ENCODE peak calls at places on chromosomes 2 and 18, in nine cellular contexts. One of them, this sample, is unnamed.
A peak's percentile ranks its signal among the peaks of the same experiment; 100 is the strongest.

GRCh38 chr2:187547353-187547979 is 6.8 kb downstream of the TFPI start:
- DNase-seq in NCI-H510A treated with DMSO at 0.1 percent for 48 hours: no peak
- DNase-seq in activated CD4-positive, alpha-beta T cell treated with anti-CD3 and anti-CD28 coated beads, Interleukin-2, amount 10 ng/mL, durations not matched to agents 7 days and 5 days: no peak
- DNase-seq in neural progenitor cell: no peak
- DNase-seq in midbrain: no peak
- DNase-seq in A549: peak; percentile 18
- DNase-seq in fibroblast of lung: peak; percentile 97
- DNase-seq in WTC11: no peak
- DNase-seq in stimulated activated CD8-positive, alpha-beta memory T cell treated with anti-CD3 and anti-CD28 coated beads, Interleukin-4, amount 100 ng/mL, for 48 hours: no peak
- DNase-seq in this sample: no peak

GRCh38 chr2:7633556-7634153 is 716.4 kb downstream of the RNF144A start:
- DNase-seq in fibroblast of lung: no peak
- DNase-seq in neural progenitor cell: no peak
- DNase-seq in activated CD4-positive, alpha-beta T cell treated with anti-CD3 and anti-CD28 coated beads, Interleukin-2, amount 10 ng/mL, durations not matched to agents 7 days and 5 days: no peak
- DNase-seq in NCI-H510A treated with DMSO at 0.1 percent for 48 hours: no peak
- DNase-seq in WTC11: no peak
- DNase-seq in stimulated activated CD8-positive, alpha-beta memory T cell treated with anti-CD3 and anti-CD28 coated beads, Interleukin-4, amount 100 ng/mL, for 48 hours: no peak
- DNase-seq in midbrain: no peak
- DNase-seq in A549: no peak
- DNase-seq in this sample: peak; percentile 25

GRCh38 chr2:239147376-239147775 is 253.4 kb downstream of the HDAC4 start:
- DNase-seq in stimulated activated CD8-positive, alpha-beta memory T cell treated with anti-CD3 and anti-CD28 coated beads, Interleukin-4, amount 100 ng/mL, for 48 hours: no peak
- DNase-seq in fibroblast of lung: no peak
- DNase-seq in WTC11: no peak
- DNase-seq in A549: no peak
- DNase-seq in neural progenitor cell: no peak
- DNase-seq in activated CD4-positive, alpha-beta T cell treated with anti-CD3 and anti-CD28 coated beads, Interleukin-2, amount 10 ng/mL, durations not matched to agents 7 days and 5 days: no peak
- DNase-seq in NCI-H510A treated with DMSO at 0.1 percent for 48 hours: no peak
- DNase-seq in midbrain: no peak
- DNase-seq in this sample: no peak

GRCh38 chr2:192459422-192459821 is 264.7 kb upstream of the TMEFF2 start:
- DNase-seq in A549: no peak
- DNase-seq in activated CD4-positive, alpha-beta T cell treated with anti-CD3 and anti-CD28 coated beads, Interleukin-2, amount 10 ng/mL, durations not matched to agents 7 days and 5 days: no peak
- DNase-seq in fibroblast of lung: no peak
- DNase-seq in midbrain: no peak
- DNase-seq in WTC11: no peak
- DNase-seq in neural progenitor cell: no peak
- DNase-seq in stimulated activated CD8-positive, alpha-beta memory T cell treated with anti-CD3 and anti-CD28 coated beads, Interleukin-4, amount 100 ng/mL, for 48 hours: no peak
- DNase-seq in NCI-H510A treated with DMSO at 0.1 percent for 48 hours: no peak
- DNase-seq in this sample: no peak

GRCh38 chr2:141796449-141796848 is 334.4 kb downstream of the LRP1B start:
- DNase-seq in WTC11: no peak
- DNase-seq in neural progenitor cell: no peak
- DNase-seq in stimulated activated CD8-positive, alpha-beta memory T cell treated with anti-CD3 and anti-CD28 coated beads, Interleukin-4, amount 100 ng/mL, for 48 hours: no peak
- DNase-seq in NCI-H510A treated with DMSO at 0.1 percent for 48 hours: no peak
- DNase-seq in A549: no peak
- DNase-seq in fibroblast of lung: no peak
- DNase-seq in activated CD4-positive, alpha-beta T cell treated with anti-CD3 and anti-CD28 coated beads, Interleukin-2, amount 10 ng/mL, durations not matched to agents 7 days and 5 days: no peak
- DNase-seq in midbrain: no peak
- DNase-seq in this sample: no peak

GRCh38 chr2:75064691-75065396 is 106.4 kb downstream of the POLE4 start:
- DNase-seq in activated CD4-positive, alpha-beta T cell treated with anti-CD3 and anti-CD28 coated beads, Interleukin-2, amount 10 ng/mL, durations not matched to agents 7 days and 5 days: peak; percentile 47
- DNase-seq in neural progenitor cell: peak; percentile 64
- DNase-seq in stimulated activated CD8-positive, alpha-beta memory T cell treated with anti-CD3 and anti-CD28 coated beads, Interleukin-4, amount 100 ng/mL, for 48 hours: peak; percentile 74
- DNase-seq in WTC11: peak; percentile 81
- DNase-seq in NCI-H510A treated with DMSO at 0.1 percent for 48 hours: peak; percentile 39
- DNase-seq in midbrain: peak; percentile 18
- DNase-seq in fibroblast of lung: peak; percentile 55
- DNase-seq in A549: peak; percentile 42
- DNase-seq in this sample: peak; percentile 51

GRCh38 chr18:52894801-52895200 is 554.8 kb downstream of the DCC start:
- DNase-seq in activated CD4-positive, alpha-beta T cell treated with anti-CD3 and anti-CD28 coated beads, Interleukin-2, amount 10 ng/mL, durations not matched to agents 7 days and 5 days: no peak
- DNase-seq in A549: no peak
- DNase-seq in stimulated activated CD8-positive, alpha-beta memory T cell treated with anti-CD3 and anti-CD28 coated beads, Interleukin-4, amount 100 ng/mL, for 48 hours: no peak
- DNase-seq in neural progenitor cell: no peak
- DNase-seq in fibroblast of lung: no peak
- DNase-seq in WTC11: no peak
- DNase-seq in midbrain: no peak
- DNase-seq in NCI-H510A treated with DMSO at 0.1 percent for 48 hours: no peak
- DNase-seq in this sample: no peak

GRCh38 chr2:26730549-26730948 is 33.5 kb upstream of the SLC35F6 start:
- DNase-seq in midbrain: no peak
- DNase-seq in fibroblast of lung: no peak
- DNase-seq in neural progenitor cell: no peak
- DNase-seq in WTC11: no peak
- DNase-seq in activated CD4-positive, alpha-beta T cell treated with anti-CD3 and anti-CD28 coated beads, Interleukin-2, amount 10 ng/mL, durations not matched to agents 7 days and 5 days: no peak
- DNase-seq in NCI-H510A treated with DMSO at 0.1 percent for 48 hours: no peak
- DNase-seq in A549: no peak
- DNase-seq in stimulated activated CD8-positive, alpha-beta memory T cell treated with anti-CD3 and anti-CD28 coated beads, Interleukin-4, amount 100 ng/mL, for 48 hours: no peak
- DNase-seq in this sample: no peak

GRCh38 chr2:10658041-10658913 is 31.5 kb downstream of the NOL10 start:
- DNase-seq in midbrain: no peak
- DNase-seq in A549: no peak
- DNase-seq in NCI-H510A treated with DMSO at 0.1 percent for 48 hours: no peak
- DNase-seq in WTC11: no peak
- DNase-seq in fibroblast of lung: peak; percentile 59
- DNase-seq in activated CD4-positive, alpha-beta T cell treated with anti-CD3 and anti-CD28 coated beads, Interleukin-2, amount 10 ng/mL, durations not matched to agents 7 days and 5 days: no peak
- DNase-seq in stimulated activated CD8-positive, alpha-beta memory T cell treated with anti-CD3 and anti-CD28 coated beads, Interleukin-4, amount 100 ng/mL, for 48 hours: no peak
- DNase-seq in neural progenitor cell: no peak
- DNase-seq in this sample: no peak

GRCh38 chr2:1662606-1663180 is 81.6 kb downstream of the PXDN start:
- DNase-seq in midbrain: no peak
- DNase-seq in NCI-H510A treated with DMSO at 0.1 percent for 48 hours: no peak
- DNase-seq in WTC11: no peak
- DNase-seq in fibroblast of lung: no peak
- DNase-seq in activated CD4-positive, alpha-beta T cell treated with anti-CD3 and anti-CD28 coated beads, Interleukin-2, amount 10 ng/mL, durations not matched to agents 7 days and 5 days: no peak
- DNase-seq in neural progenitor cell: no peak
- DNase-seq in stimulated activated CD8-positive, alpha-beta memory T cell treated with anti-CD3 and anti-CD28 coated beads, Interleukin-4, amount 100 ng/mL, for 48 hours: no peak
- DNase-seq in A549: no peak
- DNase-seq in this sample: no peak

GRCh38 chr2:127419448-127420038 is 1.3 kb downstream of the PROC start:
- DNase-seq in stimulated activated CD8-positive, alpha-beta memory T cell treated with anti-CD3 and anti-CD28 coated beads, Interleukin-4, amount 100 ng/mL, for 48 hours: no peak
- DNase-seq in neural progenitor cell: no peak
- DNase-seq in NCI-H510A treated with DMSO at 0.1 percent for 48 hours: no peak
- DNase-seq in A549: no peak
- DNase-seq in activated CD4-positive, alpha-beta T cell treated with anti-CD3 and anti-CD28 coated beads, Interleukin-2, amount 10 ng/mL, durations not matched to agents 7 days and 5 days: no peak
- DNase-seq in midbrain: no peak
- DNase-seq in fibroblast of lung: no peak
- DNase-seq in WTC11: no peak
- DNase-seq in this sample: no peak

GRCh38 chr2:147909178-147909577 is 64.3 kb downstream of the ACVR2A start:
- DNase-seq in stimulated activated CD8-positive, alpha-beta memory T cell treated with anti-CD3 and anti-CD28 coated beads, Interleukin-4, amount 100 ng/mL, for 48 hours: no peak
- DNase-seq in WTC11: no peak
- DNase-seq in NCI-H510A treated with DMSO at 0.1 percent for 48 hours: no peak
- DNase-seq in midbrain: no peak
- DNase-seq in activated CD4-positive, alpha-beta T cell treated with anti-CD3 and anti-CD28 coated beads, Interleukin-2, amount 10 ng/mL, durations not matched to agents 7 days and 5 days: no peak
- DNase-seq in A549: no peak
- DNase-seq in fibroblast of lung: no peak
- DNase-seq in neural progenitor cell: no peak
- DNase-seq in this sample: no peak

GRCh38 chr2:189210250-189211075 is 30.9 kb upstream of the COL5A2 start:
- DNase-seq in WTC11: no peak
- DNase-seq in stimulated activated CD8-positive, alpha-beta memory T cell treated with anti-CD3 and anti-CD28 coated beads, Interleukin-4, amount 100 ng/mL, for 48 hours: peak; percentile 27
- DNase-seq in midbrain: no peak
- DNase-seq in A549: peak; percentile 41
- DNase-seq in neural progenitor cell: no peak
- DNase-seq in fibroblast of lung: peak; percentile 99
- DNase-seq in activated CD4-positive, alpha-beta T cell treated with anti-CD3 and anti-CD28 coated beads, Interleukin-2, amount 10 ng/mL, durations not matched to agents 7 days and 5 days: no peak
- DNase-seq in NCI-H510A treated with DMSO at 0.1 percent for 48 hours: no peak
- DNase-seq in this sample: no peak

GRCh38 chr18:56168049-56168781 is 470.2 kb downstream of the TXNL1 start:
- DNase-seq in NCI-H510A treated with DMSO at 0.1 percent for 48 hours: no peak
- DNase-seq in neural progenitor cell: peak; percentile 29
- DNase-seq in A549: no peak
- DNase-seq in activated CD4-positive, alpha-beta T cell treated with anti-CD3 and anti-CD28 coated beads, Interleukin-2, amount 10 ng/mL, durations not matched to agents 7 days and 5 days: no peak
- DNase-seq in stimulated activated CD8-positive, alpha-beta memory T cell treated with anti-CD3 and anti-CD28 coated beads, Interleukin-4, amount 100 ng/mL, for 48 hours: no peak
- DNase-seq in midbrain: no peak
- DNase-seq in fibroblast of lung: peak; percentile 77
- DNase-seq in WTC11: no peak
- DNase-seq in this sample: no peak

GRCh38 chr2:16184945-16185660 is 244.8 kb downstream of the MYCN start:
- DNase-seq in NCI-H510A treated with DMSO at 0.1 percent for 48 hours: no peak
- DNase-seq in A549: no peak
- DNase-seq in activated CD4-positive, alpha-beta T cell treated with anti-CD3 and anti-CD28 coated beads, Interleukin-2, amount 10 ng/mL, durations not matched to agents 7 days and 5 days: no peak
- DNase-seq in neural progenitor cell: peak; percentile 57
- DNase-seq in fibroblast of lung: no peak
- DNase-seq in stimulated activated CD8-positive, alpha-beta memory T cell treated with anti-CD3 and anti-CD28 coated beads, Interleukin-4, amount 100 ng/mL, for 48 hours: no peak
- DNase-seq in midbrain: no peak
- DNase-seq in WTC11: peak; percentile 31
- DNase-seq in this sample: no peak

GRCh38 chr2:232441147-232441651 is 14.8 kb upstream of the ALPI start:
- DNase-seq in stimulated activated CD8-positive, alpha-beta memory T cell treated with anti-CD3 and anti-CD28 coated beads, Interleukin-4, amount 100 ng/mL, for 48 hours: no peak
- DNase-seq in WTC11: no peak
- DNase-seq in fibroblast of lung: no peak
- DNase-seq in A549: no peak
- DNase-seq in neural progenitor cell: no peak
- DNase-seq in activated CD4-positive, alpha-beta T cell treated with anti-CD3 and anti-CD28 coated beads, Interleukin-2, amount 10 ng/mL, durations not matched to agents 7 days and 5 days: no peak
- DNase-seq in NCI-H510A treated with DMSO at 0.1 percent for 48 hours: no peak
- DNase-seq in midbrain: no peak
- DNase-seq in this sample: no peak

GRCh38 chr2:122338000-122338399 is 582.5 kb downstream of the TSN start:
- DNase-seq in neural progenitor cell: no peak
- DNase-seq in WTC11: no peak
- DNase-seq in fibroblast of lung: no peak
- DNase-seq in stimulated activated CD8-positive, alpha-beta memory T cell treated with anti-CD3 and anti-CD28 coated beads, Interleukin-4, amount 100 ng/mL, for 48 hours: no peak
- DNase-seq in activated CD4-positive, alpha-beta T cell treated with anti-CD3 and anti-CD28 coated beads, Interleukin-2, amount 10 ng/mL, durations not matched to agents 7 days and 5 days: no peak
- DNase-seq in A549: no peak
- DNase-seq in midbrain: no peak
- DNase-seq in NCI-H510A treated with DMSO at 0.1 percent for 48 hours: no peak
- DNase-seq in this sample: no peak

GRCh38 chr18:23337599-23338444 is 115.3 kb upstream of the RIOK3 start:
- DNase-seq in activated CD4-positive, alpha-beta T cell treated with anti-CD3 and anti-CD28 coated beads, Interleukin-2, amount 10 ng/mL, durations not matched to agents 7 days and 5 days: no peak
- DNase-seq in A549: no peak
- DNase-seq in neural progenitor cell: peak; percentile 42
- DNase-seq in fibroblast of lung: peak; percentile 73
- DNase-seq in NCI-H510A treated with DMSO at 0.1 percent for 48 hours: no peak
- DNase-seq in WTC11: no peak
- DNase-seq in midbrain: no peak
- DNase-seq in stimulated activated CD8-positive, alpha-beta memory T cell treated with anti-CD3 and anti-CD28 coated beads, Interleukin-4, amount 100 ng/mL, for 48 hours: no peak
- DNase-seq in this sample: no peak

This sample was measured in OCI-LY7.